ENCODE peak calls at places on chromosomes 1 and 21, in six cellular contexts. Y is GOT3; B is stimulated activated CD4-positive, alpha-beta T cell treated with anti-CD3 and anti-CD28 coated beads, TNF-alpha, amount 100 ng/mL, for 4 hours; K is sigmoid colon; V is HT1080; X is neural crest cell. R is an unnamed sample.

GRCh38 chr1:39639333-39640130 is at the start of gene HEYL:
- DNase-seq in B (peak; percentile 73), K (peak; percentile 82), V (no peak), X (peak; percentile 52), Y (no peak), R (peak; percentile 32)

GRCh38 chr1:229117664-229118300 is 153.1 kb upstream of the RAB4A start:
- DNase-seq in K (peak; percentile 94), B (no peak), X (no peak), Y (peak; percentile 77), V (peak; percentile 31), R (no peak)

GRCh38 chr1:186518822-186519381 is 58.0 kb upstream of the PDC start:
- DNase-seq in V (no peak), K (no peak), Y (no peak), B (no peak), X (no peak), R (no peak)

GRCh38 chr1:205630241-205630640 is 1.6 kb downstream of the ELK4 start:
- DNase-seq in V (no peak), X (no peak), Y (no peak), B (no peak), K (no peak), R (no peak)

GRCh38 chr21:44874240-44874496 is 678 bp upstream of the PTTG1IP start:
- DNase-seq in X (no peak), V (no peak), B (no peak), Y (no peak), K (no peak), R (no peak)

GRCh38 chr1:203178083-203178482 is 2.5 kb upstream of the MYBPH start:
- DNase-seq in B (no peak), K (no peak), V (peak; percentile 90), Y (no peak), X (no peak), R (no peak)

GRCh38 chr1:10302416-10302815 is 92.0 kb downstream of the KIF1B start:
- DNase-seq in V (no peak), K (no peak), B (no peak), X (no peak), Y (no peak), R (no peak)

GRCh38 chr21:34642211-34643075 is 26.4 kb upstream of the CLIC6 start:
- DNase-seq in V (peak; percentile 75), K (no peak), B (no peak), Y (no peak), X (no peak), R (no peak)

GRCh38 chr1:111864862-111865261 is 109.2 kb downstream of the DDX20 start:
- DNase-seq in B (no peak), Y (no peak), X (no peak), K (no peak), V (no peak), R (no peak)

GRCh38 chr1:226967665-226968064 is 27.6 kb downstream of the COQ8A start:
- DNase-seq in Y (no peak), K (peak; percentile 81), V (peak; percentile 23), B (no peak), X (no peak), R (no peak)

GRCh38 chr21:40049959-40050290 is 182.7 kb downstream of the PCP4 start:
- DNase-seq in V (no peak), K (no peak), X (no peak), Y (no peak), B (no peak), R (no peak)

GRCh38 chr1:168082008-168082876 is 54.5 kb downstream of the GPR161 start:
- DNase-seq in K (peak; percentile 83), B (peak; percentile 46), V (peak; percentile 58), Y (peak; percentile 76), X (peak; percentile 74), R (peak; percentile 64)

GRCh38 chr1:20358761-20359263 is 68.1 kb downstream of the VWA5B1 start:
- DNase-seq in Y (no peak), V (peak; percentile 23), K (no peak), X (no peak), B (no peak), R (no peak)

GRCh38 chr1:182426442-182427430 is 23.2 kb upstream of the RGSL1 start:
- DNase-seq in X (no peak), Y (no peak), V (no peak), B (no peak), K (no peak), R (no peak)

GRCh38 chr1:2300004-2300771 is 72.1 kb downstream of the SKI start:
- DNase-seq in K (no peak), V (no peak), B (peak; percentile 53), Y (no peak), X (no peak), R (peak; percentile 24)

GRCh38 chr1:201418461-201418860 is 3.1 kb downstream of the TNNI1 start:
- DNase-seq in Y (no peak), V (no peak), B (no peak), X (no peak), K (no peak), R (no peak)

GRCh38 chr1:38076038-38076437 is 29.4 kb upstream of the POU3F1 start:
- DNase-seq in V (peak; percentile 20), Y (no peak), X (peak; percentile 55), K (no peak), B (no peak), R (no peak)

R was measured in AML-193.